ENCODE peak calls at places on chromosomes 4 and X, in seven cellular contexts. G, K, B, V, Z, Q and S are unnamed samples.

GRCh38 chr4:148515248-148515647 is 73.0 kb upstream of the NR3C2 start:
- DNase-seq in G (no peak), K (no peak), B (no peak), V (no peak), Z (no peak), Q (peak; percentile 85), S (no peak)

GRCh38 chr4:78987683-78988082 is 48.4 kb upstream of the PAQR3 start:
- DNase-seq in G (no peak), K (no peak), B (no peak), V (no peak), Z (no peak), Q (no peak), S (no peak)

GRCh38 chrX:100615015-100615414 is 21.6 kb downstream of the TSPAN6 start:
- DNase-seq in G (peak; percentile 9), K (no peak), B (no peak), V (no peak), Z (no peak), Q (peak; percentile 21), S (no peak)

GRCh38 chr4:40311811-40312346 is 23.3 kb upstream of the CHRNA9 start:
- DNase-seq in G (no peak), K (no peak), B (no peak), V (no peak), Z (no peak), Q (no peak), S (no peak)

GRCh38 chr4:15400911-15401671 is 26.7 kb upstream of the C1QTNF7 start:
- DNase-seq in G (peak; percentile 13), K (no peak), B (no peak), V (no peak), Z (peak; percentile 6), Q (peak; percentile 64), S (no peak)

GRCh38 chr4:86011117-86011516 is 348.7 kb downstream of the MAPK10 start:
- DNase-seq in G (no peak), K (no peak), B (no peak), V (no peak), Z (no peak), Q (peak; percentile 3), S (no peak)

GRCh38 chr4:109989618-109990017 is 76.9 kb downstream of the EGF start:
- DNase-seq in G (no peak), K (no peak), B (no peak), V (no peak), Z (no peak), Q (no peak), S (no peak)

GRCh38 chr4:40238008-40238699 is 41.3 kb downstream of the RHOH start:
- DNase-seq in G (no peak), K (no peak), B (no peak), V (no peak), Z (no peak), Q (no peak), S (no peak)

GRCh38 chr4:129080129-129080528 is 13.2 kb downstream of the SCLT1 start:
- DNase-seq in G (no peak), K (no peak), B (no peak), V (no peak), Z (no peak), Q (no peak), S (no peak)

GRCh38 chr4:106676173-106676921 is 307.8 kb upstream of the GIMD1 start:
- DNase-seq in G (no peak), K (no peak), B (no peak), V (no peak), Z (no peak), Q (no peak), S (no peak)

GRCh38 chr4:945274-946102 is 13.2 kb downstream of the TMEM175 start:
- DNase-seq in G (no peak), K (no peak), B (no peak), V (no peak), Z (no peak), Q (no peak), S (no peak)

GRCh38 chr4:39697740-39698423 is at the start of gene UBE2K:
- DNase-seq in G (peak; percentile 90), K (peak; percentile 84), B (peak; percentile 95), V (peak; percentile 87), Z (peak; percentile 86), Q (peak; percentile 64), S (peak; percentile 85)

GRCh38 chr4:80812145-80812544 is 218.4 kb upstream of the BMP3 start:
- DNase-seq in G (no peak), K (no peak), B (no peak), V (no peak), Z (no peak), Q (no peak), S (no peak)